ENCODE peak calls at places on chromosomes 13 and 19, in seven cellular contexts. One of them, this sample, is unnamed.
A peak's percentile ranks its signal among the peaks of the same experiment; 100 is the strongest.

GRCh38 chr19:17236414-17236716 is 9.4 kb downstream of the NR2F6 start:
- DNase-seq in K562: no peak
- DNase-seq in GM12878: no peak
- DNase-seq in HCT116: no peak
- DNase-seq in GM23338: peak; percentile 46
- DNase-seq in A549: no peak
- DNase-seq in Panc1: no peak
- DNase-seq in this sample: no peak

GRCh38 chr19:42032428-42032827 is 37.6 kb downstream of the GRIK5 start:
- DNase-seq in K562: no peak
- DNase-seq in GM12878: no peak
- DNase-seq in HCT116: no peak
- DNase-seq in GM23338: peak; percentile 87
- DNase-seq in A549: no peak
- DNase-seq in Panc1: no peak
- DNase-seq in this sample: no peak

GRCh38 chr13:22594041-22594440 is 586.7 kb upstream of the SGCG start:
- DNase-seq in K562: no peak
- DNase-seq in GM12878: no peak
- DNase-seq in HCT116: no peak
- DNase-seq in GM23338: no peak
- DNase-seq in A549: no peak
- DNase-seq in Panc1: no peak
- DNase-seq in this sample: peak; percentile 16

GRCh38 chr19:13832096-13832495 is 36.9 kb downstream of the ZSWIM4 start:
- DNase-seq in K562: no peak
- DNase-seq in GM12878: no peak
- DNase-seq in HCT116: no peak
- DNase-seq in GM23338: no peak
- DNase-seq in A549: no peak
- DNase-seq in Panc1: no peak
- DNase-seq in this sample: no peak

GRCh38 chr19:6887326-6887725 is at the start of gene ADGRE1:
- DNase-seq in K562: no peak
- DNase-seq in GM12878: no peak
- DNase-seq in HCT116: no peak
- DNase-seq in GM23338: no peak
- DNase-seq in A549: no peak
- DNase-seq in Panc1: no peak
- DNase-seq in this sample: no peak

GRCh38 chr19:1235625-1236538 is 1.9 kb downstream of the CBARP start:
- DNase-seq in K562: no peak
- DNase-seq in GM12878: no peak
- DNase-seq in HCT116: no peak
- DNase-seq in GM23338: no peak
- DNase-seq in A549: no peak
- DNase-seq in Panc1: no peak
- DNase-seq in this sample: no peak

GRCh38 chr13:60043262-60043661 is 120.5 kb downstream of the DIAPH3 start:
- DNase-seq in K562: no peak
- DNase-seq in GM12878: no peak
- DNase-seq in HCT116: no peak
- DNase-seq in GM23338: no peak
- DNase-seq in A549: no peak
- DNase-seq in Panc1: no peak
- DNase-seq in this sample: no peak

GRCh38 chr13:22027561-22027960 is 356.7 kb downstream of the FGF9 start:
- DNase-seq in K562: no peak
- DNase-seq in GM12878: no peak
- DNase-seq in HCT116: no peak
- DNase-seq in GM23338: peak; percentile 32
- DNase-seq in A549: no peak
- DNase-seq in Panc1: no peak
- DNase-seq in this sample: no peak

GRCh38 chr13:29021717-29022116 is 201.6 kb downstream of the MTUS2 start:
- DNase-seq in K562: no peak
- DNase-seq in GM12878: no peak
- DNase-seq in HCT116: no peak
- DNase-seq in GM23338: no peak
- DNase-seq in A549: no peak
- DNase-seq in Panc1: no peak
- DNase-seq in this sample: no peak

GRCh38 chr19:48842744-48843162 is 6.5 kb upstream of the HSD17B14 start:
- DNase-seq in K562: peak; percentile 53
- DNase-seq in GM12878: no peak
- DNase-seq in HCT116: peak; percentile 46
- DNase-seq in GM23338: peak; percentile 93
- DNase-seq in A549: peak; percentile 48
- DNase-seq in Panc1: no peak
- DNase-seq in this sample: peak; percentile 58
- TF ChIP-seq REST in K562: no peak
- TF ChIP-seq REST in GM12878: no peak
- TF ChIP-seq REST in HCT116: no peak
- TF ChIP-seq REST in GM23338: no peak
- TF ChIP-seq REST in A549: no peak
- TF ChIP-seq REST in Panc1: no peak
- TF ChIP-seq REST in this sample: no peak

DNA sequence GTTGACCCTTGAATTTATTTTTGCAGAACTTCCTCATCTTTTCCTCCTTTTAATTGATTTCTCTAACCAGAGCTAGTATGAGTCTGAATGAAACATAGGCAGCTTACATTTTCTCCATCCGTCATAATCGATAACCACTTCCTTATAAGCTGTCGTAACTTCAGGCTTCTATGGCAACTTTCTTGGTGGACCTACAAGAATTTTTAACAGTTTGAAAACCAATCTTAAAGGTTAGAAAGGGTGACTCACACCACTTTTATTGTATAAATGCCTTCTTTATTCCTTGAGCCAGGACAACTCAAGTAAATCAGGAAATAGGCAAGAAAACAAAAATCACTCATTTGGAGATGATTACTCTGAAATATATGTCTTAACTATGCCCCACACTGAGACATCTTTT is 105.7 kb upstream of the KL start:
- DNase-seq in K562: no peak
- DNase-seq in GM12878: no peak
- DNase-seq in HCT116: no peak
- DNase-seq in GM23338: no peak
- DNase-seq in A549: no peak
- DNase-seq in Panc1: no peak
- DNase-seq in this sample: no peak
- TF ChIP-seq REST in K562: no peak
- TF ChIP-seq REST in GM12878: no peak
- TF ChIP-seq REST in HCT116: no peak
- TF ChIP-seq REST in GM23338: no peak
- TF ChIP-seq REST in A549: no peak
- TF ChIP-seq REST in Panc1: no peak
- TF ChIP-seq REST in this sample: no peak

GRCh38 chr19:45444318-45445041 is 20.8 kb upstream of the ERCC1 start:
- DNase-seq in K562: peak; percentile 94
- DNase-seq in GM12878: no peak
- DNase-seq in HCT116: no peak
- DNase-seq in GM23338: peak; percentile 95
- DNase-seq in A549: peak; percentile 86
- DNase-seq in Panc1: no peak
- DNase-seq in this sample: peak; percentile 80

GRCh38 chr19:45443462-45444317 is 20.0 kb upstream of the ERCC1 start:
- DNase-seq in K562: peak; percentile 89
- DNase-seq in GM12878: no peak
- DNase-seq in HCT116: peak; percentile 83
- DNase-seq in GM23338: peak; percentile 99
- DNase-seq in A549: peak; percentile 98
- DNase-seq in Panc1: no peak
- DNase-seq in this sample: peak; percentile 93

GRCh38 chr19:45440873-45441654 is 17.3 kb upstream of the ERCC1 start:
- DNase-seq in K562: peak; percentile 61
- DNase-seq in GM12878: no peak
- DNase-seq in HCT116: no peak
- DNase-seq in GM23338: peak; percentile 49
- DNase-seq in A549: no peak
- DNase-seq in Panc1: no peak
- DNase-seq in this sample: no peak

GRCh38 chr19:45442927-45443461 is 19.3 kb upstream of the ERCC1 start:
- DNase-seq in K562: peak; percentile 85
- DNase-seq in GM12878: no peak
- DNase-seq in HCT116: no peak
- DNase-seq in GM23338: peak; percentile 69
- DNase-seq in A549: no peak
- DNase-seq in Panc1: no peak
- DNase-seq in this sample: no peak

DNA sequence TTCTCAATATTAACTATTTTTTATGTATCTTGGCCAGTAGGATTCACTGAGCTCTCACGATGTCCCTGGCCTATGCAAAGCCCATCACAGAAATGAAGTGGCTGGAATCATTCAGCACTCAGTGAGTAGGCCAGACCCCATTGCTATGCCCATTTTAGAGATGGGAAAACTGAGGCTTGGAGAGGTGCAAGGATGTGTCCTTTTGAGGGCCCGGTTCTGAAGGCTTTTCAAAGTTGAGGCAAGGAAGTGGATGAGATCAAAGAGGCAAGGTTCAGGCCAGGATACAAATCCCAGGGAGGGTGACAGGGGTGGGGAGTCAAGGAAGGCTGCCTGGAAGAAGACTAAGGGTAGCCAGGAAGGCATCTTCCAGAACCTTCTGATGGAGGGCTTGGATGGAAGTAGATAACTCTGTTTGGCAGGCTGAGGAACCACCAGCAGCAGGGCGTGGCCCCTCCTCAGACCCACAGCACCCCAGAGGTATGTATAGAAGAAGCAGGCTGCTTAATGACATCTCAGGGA is 18.8 kb upstream of the ERCC1 start:
- DNase-seq in K562: no peak
- DNase-seq in GM12878: no peak
- DNase-seq in HCT116: no peak
- DNase-seq in GM23338: no peak
- DNase-seq in A549: no peak
- DNase-seq in Panc1: no peak
- DNase-seq in this sample: no peak
- TF ChIP-seq REST in K562: no peak
- TF ChIP-seq REST in GM12878: no peak
- TF ChIP-seq REST in HCT116: no peak
- TF ChIP-seq REST in GM23338: no peak
- TF ChIP-seq REST in A549: no peak
- TF ChIP-seq REST in Panc1: no peak
- TF ChIP-seq REST in this sample: no peak

GRCh38 chr19:5072115-5072514 is 103.2 kb downstream of the KDM4B start:
- DNase-seq in K562: no peak
- DNase-seq in GM12878: no peak
- DNase-seq in HCT116: no peak
- DNase-seq in GM23338: no peak
- DNase-seq in A549: no peak
- DNase-seq in Panc1: no peak
- DNase-seq in this sample: no peak
- TF ChIP-seq REST in K562: no peak
- TF ChIP-seq REST in GM12878: no peak
- TF ChIP-seq REST in HCT116: no peak
- TF ChIP-seq REST in GM23338: no peak
- TF ChIP-seq REST in A549: no peak
- TF ChIP-seq REST in Panc1: no peak
- TF ChIP-seq REST in this sample: no peak

GRCh38 chr19:15101479-15102082 is 5.6 kb upstream of the SYDE1 start:
- DNase-seq in K562: peak; percentile 42
- DNase-seq in GM12878: no peak
- DNase-seq in HCT116: peak; percentile 38
- DNase-seq in GM23338: peak; percentile 82
- DNase-seq in A549: no peak
- DNase-seq in Panc1: peak; percentile 30
- DNase-seq in this sample: peak; percentile 52
- TF ChIP-seq REST in K562: no peak
- TF ChIP-seq REST in GM12878: no peak
- TF ChIP-seq REST in HCT116: no peak
- TF ChIP-seq REST in GM23338: no peak
- TF ChIP-seq REST in A549: no peak
- TF ChIP-seq REST in Panc1: no peak
- TF ChIP-seq REST in this sample: no peak

GRCh38 chr19:38699027-38699346 is 45.3 kb downstream of the CAPN12 start:
- DNase-seq in K562: no peak
- DNase-seq in GM12878: no peak
- DNase-seq in HCT116: no peak
- DNase-seq in GM23338: no peak
- DNase-seq in A549: no peak
- DNase-seq in Panc1: no peak
- DNase-seq in this sample: no peak

GRCh38 chr19:38697197-38697596 is 47.1 kb downstream of the CAPN12 start:
- DNase-seq in K562: no peak
- DNase-seq in GM12878: no peak
- DNase-seq in HCT116: no peak
- DNase-seq in GM23338: no peak
- DNase-seq in A549: no peak
- DNase-seq in Panc1: no peak
- DNase-seq in this sample: no peak

GRCh38 chr19:38699647-38700349 is 44.5 kb downstream of the CAPN12 start:
- DNase-seq in K562: no peak
- DNase-seq in GM12878: no peak
- DNase-seq in HCT116: no peak
- DNase-seq in GM23338: no peak
- DNase-seq in A549: no peak
- DNase-seq in Panc1: no peak
- DNase-seq in this sample: no peak

GRCh38 chr19:38697641-38698071 is 46.6 kb downstream of the CAPN12 start:
- DNase-seq in K562: no peak
- DNase-seq in GM12878: no peak
- DNase-seq in HCT116: no peak
- DNase-seq in GM23338: no peak
- DNase-seq in A549: no peak
- DNase-seq in Panc1: no peak
- DNase-seq in this sample: no peak

DNA sequence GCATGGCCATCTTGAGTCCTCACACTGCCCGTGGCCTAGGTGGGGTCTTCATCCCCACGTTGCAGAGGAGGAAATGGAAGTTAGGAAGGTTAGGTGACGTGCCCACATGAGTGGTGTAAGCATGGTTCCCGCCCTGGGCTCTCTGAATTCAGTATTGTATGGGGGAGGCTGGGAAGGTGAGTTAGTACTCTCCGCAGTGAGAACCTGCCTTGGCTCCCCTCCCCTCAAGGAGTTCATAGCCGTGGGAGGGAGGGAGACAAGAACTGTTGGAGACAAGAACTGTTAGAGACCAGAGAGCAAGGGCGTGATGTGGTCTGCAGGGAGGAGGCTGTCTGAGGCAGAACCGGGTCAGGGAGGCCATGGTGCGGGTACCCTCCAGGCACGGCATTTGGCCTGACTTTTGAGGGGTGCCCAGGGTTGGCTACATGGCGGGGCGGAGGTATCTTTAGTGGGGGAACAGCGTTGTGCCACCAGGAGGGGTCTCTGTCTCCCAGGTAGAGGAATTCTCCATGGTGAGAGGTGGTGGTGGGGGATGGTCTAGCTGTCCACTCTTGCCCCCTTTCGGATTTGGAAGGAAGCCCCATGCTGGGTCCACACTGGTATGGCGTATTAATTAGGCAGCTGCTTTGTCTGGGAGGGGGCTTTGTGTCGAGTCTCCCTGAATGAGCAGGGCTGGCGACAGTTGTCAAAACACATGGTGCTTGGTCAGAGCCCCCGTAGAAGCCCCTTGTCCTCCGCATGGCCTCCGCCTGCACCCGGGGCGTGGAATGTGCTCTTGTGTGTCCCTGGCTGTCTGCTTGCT is 45.8 kb downstream of the CAPN12 start:
- DNase-seq in K562: no peak
- DNase-seq in GM12878: no peak
- DNase-seq in HCT116: no peak
- DNase-seq in GM23338: no peak
- DNase-seq in A549: no peak
- DNase-seq in Panc1: no peak
- DNase-seq in this sample: no peak
- TF ChIP-seq REST in K562: no peak
- TF ChIP-seq REST in GM12878: no peak
- TF ChIP-seq REST in HCT116: no peak
- TF ChIP-seq REST in GM23338: no peak
- TF ChIP-seq REST in A549: no peak
- TF ChIP-seq REST in Panc1: no peak
- TF ChIP-seq REST in this sample: no peak

GRCh38 chr13:98309569-98310335 is 132.7 kb upstream of the RNF113B start:
- DNase-seq in K562: no peak
- DNase-seq in GM12878: no peak
- DNase-seq in HCT116: no peak
- DNase-seq in GM23338: no peak
- DNase-seq in A549: no peak
- DNase-seq in Panc1: no peak
- DNase-seq in this sample: no peak
- TF ChIP-seq REST in K562: no peak
- TF ChIP-seq REST in GM12878: no peak
- TF ChIP-seq REST in HCT116: no peak
- TF ChIP-seq REST in GM23338: no peak
- TF ChIP-seq REST in A549: no peak
- TF ChIP-seq REST in Panc1: no peak
- TF ChIP-seq REST in this sample: no peak

This sample was measured in HepG2.